ENCODE peak calls at places on chromosomes 12 and 14, in four cellular contexts. One of them, this sample, is unnamed.

GRCh38 chr12:91877461-91878230 is 268.0 kb downstream of the BTG1 start:
- DNase-seq in K562: no peak
- DNase-seq in HL-60: no peak
- DNase-seq in GM12878: no peak
- DNase-seq in this sample: no peak

GRCh38 chr12:79223210-79223609 is 358.6 kb downstream of the SYT1 start:
- DNase-seq in K562: no peak
- DNase-seq in HL-60: no peak
- DNase-seq in GM12878: no peak
- DNase-seq in this sample: no peak

GRCh38 chr12:1593232-1594044 is 943 bp downstream of the FBXL14 start:
- DNase-seq in K562: no peak
- DNase-seq in HL-60: peak
- DNase-seq in GM12878: no peak
- DNase-seq in this sample: no peak

GRCh38 chr12:2110127-2110526 is 57.3 kb downstream of the CACNA1C start:
- DNase-seq in K562: no peak
- DNase-seq in HL-60: no peak
- DNase-seq in GM12878: no peak
- DNase-seq in this sample: no peak

GRCh38 chr12:96219700-96220206 is 25.6 kb downstream of the ELK3 start:
- DNase-seq in K562: no peak
- DNase-seq in HL-60: no peak
- DNase-seq in GM12878: no peak
- DNase-seq in this sample: no peak

GRCh38 chr14:21043387-21044105 is 1.4 kb downstream of the RNASE7 start:
- DNase-seq in K562: no peak
- DNase-seq in HL-60: no peak
- DNase-seq in GM12878: no peak
- DNase-seq in this sample: no peak

GRCh38 chr14:86086962-86087361 is 557.0 kb downstream of the FLRT2 start:
- DNase-seq in K562: no peak
- DNase-seq in HL-60: no peak
- DNase-seq in GM12878: no peak
- DNase-seq in this sample: no peak

GRCh38 chr12:15558915-15559528 is 230.2 kb downstream of the EPS8 start:
- DNase-seq in K562: no peak
- DNase-seq in HL-60: no peak
- DNase-seq in GM12878: no peak
- DNase-seq in this sample: no peak

GRCh38 chr12:111687255-111687654 is 1.4 kb downstream of the ACAD10 start:
- DNase-seq in K562: peak
- DNase-seq in HL-60: peak
- DNase-seq in GM12878: peak
- DNase-seq in this sample: peak

GRCh38 chr12:28253175-28253641 is 63.0 kb downstream of the CCDC91 start:
- DNase-seq in K562: no peak
- DNase-seq in HL-60: no peak
- DNase-seq in GM12878: peak
- DNase-seq in this sample: no peak

GRCh38 chr14:105283899-105284298 is 16.9 kb downstream of the BRF1 start:
- DNase-seq in K562: peak
- DNase-seq in HL-60: no peak
- DNase-seq in GM12878: no peak
- DNase-seq in this sample: peak

GRCh38 chr14:71710001-71710400 is 222.2 kb upstream of the RGS6 start:
- DNase-seq in K562: no peak
- DNase-seq in HL-60: no peak
- DNase-seq in GM12878: no peak
- DNase-seq in this sample: no peak

GRCh38 chr12:68440068-68440581 is 108.0 kb upstream of the MDM1 start:
- DNase-seq in K562: no peak
- DNase-seq in HL-60: no peak
- DNase-seq in GM12878: no peak
- DNase-seq in this sample: no peak

GRCh38 chr12:33771889-33772288 is 250.4 kb upstream of the ALG10 start:
- DNase-seq in K562: no peak
- DNase-seq in HL-60: no peak
- DNase-seq in GM12878: no peak
- DNase-seq in this sample: no peak
- TF ChIP-seq SPI1 in K562: no peak
- TF ChIP-seq SPI1 in HL-60: no peak
- TF ChIP-seq SPI1 in GM12878: no peak
- TF ChIP-seq SPI1 in this sample: no peak

DNA sequence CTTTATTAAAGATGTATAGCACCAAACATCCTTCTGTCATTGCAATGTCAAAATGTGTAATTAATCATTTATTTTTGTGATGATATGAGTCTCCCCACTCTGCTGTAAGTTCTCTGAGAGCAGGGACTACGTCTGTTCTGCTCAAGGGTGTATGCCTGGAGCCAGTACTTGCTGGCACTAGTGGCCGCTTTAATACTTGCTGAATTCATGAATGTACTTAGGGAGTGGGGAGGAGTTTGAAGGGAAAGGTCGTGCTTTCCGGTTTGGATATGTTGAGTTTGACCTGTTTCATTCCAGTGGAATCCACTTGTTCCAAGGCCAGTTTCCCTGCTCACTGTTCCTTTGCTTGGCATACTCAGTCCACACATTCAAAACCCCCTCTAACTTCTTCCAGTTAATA is 1.9 kb upstream of the DCAF5 start:
- DNase-seq in K562: no peak
- DNase-seq in HL-60: no peak
- DNase-seq in GM12878: no peak
- DNase-seq in this sample: no peak
- TF ChIP-seq SPI1 in K562: no peak
- TF ChIP-seq SPI1 in HL-60: no peak
- TF ChIP-seq SPI1 in GM12878: no peak
- TF ChIP-seq SPI1 in this sample: no peak

GRCh38 chr12:127025545-127025944 is 1241.4 kb upstream of the TMEM132C start:
- DNase-seq in K562: peak
- DNase-seq in HL-60: no peak
- DNase-seq in GM12878: no peak
- DNase-seq in this sample: no peak
- TF ChIP-seq SPI1 in K562: no peak
- TF ChIP-seq SPI1 in HL-60: no peak
- TF ChIP-seq SPI1 in GM12878: no peak
- TF ChIP-seq SPI1 in this sample: no peak

GRCh38 chr12:124270671-124271070 is 24.2 kb upstream of the RFLNA start:
- DNase-seq in K562: no peak
- DNase-seq in HL-60: no peak
- DNase-seq in GM12878: no peak
- DNase-seq in this sample: no peak
- TF ChIP-seq SPI1 in K562: no peak
- TF ChIP-seq SPI1 in HL-60: no peak
- TF ChIP-seq SPI1 in GM12878: no peak
- TF ChIP-seq SPI1 in this sample: no peak

GRCh38 chr14:100067971-100068959 is 3.0 kb downstream of the EVL start:
- DNase-seq in K562: peak
- DNase-seq in HL-60: peak
- DNase-seq in GM12878: peak
- DNase-seq in this sample: no peak
- TF ChIP-seq SPI1 in K562: peak
- TF ChIP-seq SPI1 in HL-60: peak
- TF ChIP-seq SPI1 in GM12878: peak
- TF ChIP-seq SPI1 in this sample: peak

GRCh38 chr12:19181666-19182426 is 52.3 kb downstream of the PLEKHA5 start:
- DNase-seq in K562: no peak
- DNase-seq in HL-60: no peak
- DNase-seq in GM12878: no peak
- DNase-seq in this sample: no peak
- TF ChIP-seq SPI1 in K562: no peak
- TF ChIP-seq SPI1 in HL-60: no peak
- TF ChIP-seq SPI1 in GM12878: no peak
- TF ChIP-seq SPI1 in this sample: no peak

GRCh38 chr14:74852922-74853530 is 22.9 kb downstream of the PROX2 start:
- DNase-seq in K562: no peak
- DNase-seq in HL-60: no peak
- DNase-seq in GM12878: no peak
- DNase-seq in this sample: no peak
- TF ChIP-seq SPI1 in K562: no peak
- TF ChIP-seq SPI1 in HL-60: no peak
- TF ChIP-seq SPI1 in GM12878: no peak
- TF ChIP-seq SPI1 in this sample: no peak

GRCh38 chr12:94207467-94208432 is 59.4 kb downstream of the PLXNC1 start:
- DNase-seq in K562: no peak
- DNase-seq in HL-60: peak
- DNase-seq in GM12878: peak
- DNase-seq in this sample: peak
- TF ChIP-seq SPI1 in K562: peak
- TF ChIP-seq SPI1 in HL-60: peak
- TF ChIP-seq SPI1 in GM12878: peak
- TF ChIP-seq SPI1 in this sample: peak

DNA sequence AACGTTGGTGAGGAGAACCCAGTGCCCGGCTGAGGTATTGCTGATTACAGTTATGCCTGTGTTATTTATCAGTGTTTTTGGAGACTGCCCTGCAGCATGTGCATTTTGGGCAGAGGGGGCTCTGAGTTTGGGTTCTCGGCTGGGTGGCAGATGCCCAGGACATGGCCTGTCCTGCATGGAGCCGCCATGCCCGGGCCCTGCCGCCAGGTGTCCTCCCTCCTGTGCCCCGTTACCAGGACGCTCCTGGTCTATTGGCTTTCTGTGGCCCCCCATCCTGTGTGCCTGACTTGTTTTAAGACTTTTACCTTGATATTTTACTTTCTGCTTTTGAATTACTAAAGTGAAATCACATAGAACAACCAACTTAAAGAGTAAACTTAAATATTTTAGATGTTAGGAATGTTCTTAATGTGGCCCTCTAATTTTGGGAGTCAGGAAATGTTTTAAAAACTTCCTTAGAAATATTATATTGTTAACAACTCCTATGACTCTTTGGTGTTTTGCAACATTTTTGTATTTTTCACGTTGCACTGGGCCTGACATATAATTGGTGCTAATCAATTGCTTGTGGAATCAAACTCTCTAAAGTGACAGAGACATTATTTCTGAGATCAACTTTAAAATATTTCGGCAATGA is 51.8 kb downstream of the PRIMA1 start:
- DNase-seq in K562: peak
- DNase-seq in HL-60: no peak
- DNase-seq in GM12878: no peak
- DNase-seq in this sample: no peak
- TF ChIP-seq SPI1 in K562: no peak
- TF ChIP-seq SPI1 in HL-60: no peak
- TF ChIP-seq SPI1 in GM12878: no peak
- TF ChIP-seq SPI1 in this sample: no peak

GRCh38 chr12:101642115-101643067 is 47.6 kb downstream of the MYBPC1 start:
- DNase-seq in K562: peak
- DNase-seq in HL-60: no peak
- DNase-seq in GM12878: no peak
- DNase-seq in this sample: no peak
- TF ChIP-seq SPI1 in K562: no peak
- TF ChIP-seq SPI1 in HL-60: no peak
- TF ChIP-seq SPI1 in GM12878: no peak
- TF ChIP-seq SPI1 in this sample: no peak

This sample was measured in GM12891.